ENCODE peak calls at places on chromosome 15, in seven cellular contexts. One of them, this sample, is unnamed.

GRCh38 chr15:85889956-85890619 is 95.4 kb upstream of the KLHL25 start:
- DNase-seq in activated CD8-positive, alpha-beta T cell treated with anti-CD3 and anti-CD28 coated beads for 36 hours: no peak
- DNase-seq in H1: no peak
- DNase-seq in tibial artery: no peak
- DNase-seq in T47D: no peak
- DNase-seq in NCI-H1048: no peak
- DNase-seq in upper lobe of left lung: no peak
- DNase-seq in this sample: no peak

GRCh38 chr15:72474912-72475601 is 927 bp downstream of the ARIH1 start:
- DNase-seq in activated CD8-positive, alpha-beta T cell treated with anti-CD3 and anti-CD28 coated beads for 36 hours: peak; percentile 88
- DNase-seq in H1: peak; percentile 21
- DNase-seq in tibial artery: peak; percentile 88
- DNase-seq in T47D: peak; percentile 22
- DNase-seq in NCI-H1048: peak; percentile 14
- DNase-seq in upper lobe of left lung: peak; percentile 78
- DNase-seq in this sample: peak; percentile 36

GRCh38 chr15:25790003-25790660 is 73.0 kb downstream of the ATP10A start:
- DNase-seq in activated CD8-positive, alpha-beta T cell treated with anti-CD3 and anti-CD28 coated beads for 36 hours: peak; percentile 80
- DNase-seq in H1: no peak
- DNase-seq in tibial artery: peak; percentile 80
- DNase-seq in T47D: no peak
- DNase-seq in NCI-H1048: no peak
- DNase-seq in upper lobe of left lung: no peak
- DNase-seq in this sample: no peak

GRCh38 chr15:53569756-53570480 is 189.5 kb downstream of the WDR72 start:
- DNase-seq in activated CD8-positive, alpha-beta T cell treated with anti-CD3 and anti-CD28 coated beads for 36 hours: no peak
- DNase-seq in H1: no peak
- DNase-seq in tibial artery: no peak
- DNase-seq in T47D: no peak
- DNase-seq in NCI-H1048: no peak
- DNase-seq in upper lobe of left lung: no peak
- DNase-seq in this sample: no peak

GRCh38 chr15:40096094-40096876 is 12.4 kb downstream of the BMF start:
- DNase-seq in activated CD8-positive, alpha-beta T cell treated with anti-CD3 and anti-CD28 coated beads for 36 hours: no peak
- DNase-seq in H1: no peak
- DNase-seq in tibial artery: peak; percentile 13
- DNase-seq in T47D: no peak
- DNase-seq in NCI-H1048: no peak
- DNase-seq in upper lobe of left lung: no peak
- DNase-seq in this sample: no peak

GRCh38 chr15:74627766-74628165 is 12.1 kb downstream of the CLK3 start:
- DNase-seq in activated CD8-positive, alpha-beta T cell treated with anti-CD3 and anti-CD28 coated beads for 36 hours: no peak
- DNase-seq in H1: no peak
- DNase-seq in tibial artery: no peak
- DNase-seq in T47D: no peak
- DNase-seq in NCI-H1048: no peak
- DNase-seq in upper lobe of left lung: no peak
- DNase-seq in this sample: no peak

GRCh38 chr15:101458158-101458895 is 31.2 kb downstream of the PCSK6 start:
- DNase-seq in activated CD8-positive, alpha-beta T cell treated with anti-CD3 and anti-CD28 coated beads for 36 hours: no peak
- DNase-seq in H1: no peak
- DNase-seq in tibial artery: no peak
- DNase-seq in T47D: no peak
- DNase-seq in NCI-H1048: no peak
- DNase-seq in upper lobe of left lung: no peak
- DNase-seq in this sample: no peak

GRCh38 chr15:98787936-98788757 is 139.8 kb downstream of the IGF1R start:
- DNase-seq in activated CD8-positive, alpha-beta T cell treated with anti-CD3 and anti-CD28 coated beads for 36 hours: no peak
- DNase-seq in H1: no peak
- DNase-seq in tibial artery: no peak
- DNase-seq in T47D: no peak
- DNase-seq in NCI-H1048: no peak
- DNase-seq in upper lobe of left lung: peak; percentile 37
- DNase-seq in this sample: no peak

GRCh38 chr15:78766041-78766440 is 45.2 kb downstream of the ADAMTS7 start:
- DNase-seq in activated CD8-positive, alpha-beta T cell treated with anti-CD3 and anti-CD28 coated beads for 36 hours: no peak
- DNase-seq in H1: no peak
- DNase-seq in tibial artery: peak; percentile 59
- DNase-seq in T47D: no peak
- DNase-seq in NCI-H1048: no peak
- DNase-seq in upper lobe of left lung: no peak
- DNase-seq in this sample: no peak

GRCh38 chr15:66854012-66854965 is 152.3 kb downstream of the SMAD6 start:
- DNase-seq in activated CD8-positive, alpha-beta T cell treated with anti-CD3 and anti-CD28 coated beads for 36 hours: no peak
- DNase-seq in H1: no peak
- DNase-seq in tibial artery: no peak
- DNase-seq in T47D: no peak
- DNase-seq in NCI-H1048: no peak
- DNase-seq in upper lobe of left lung: peak; percentile 13
- DNase-seq in this sample: no peak

GRCh38 chr15:41256577-41257038 is 25.5 kb downstream of the CHP1 start:
- DNase-seq in activated CD8-positive, alpha-beta T cell treated with anti-CD3 and anti-CD28 coated beads for 36 hours: no peak
- DNase-seq in H1: no peak
- DNase-seq in tibial artery: no peak
- DNase-seq in T47D: no peak
- DNase-seq in NCI-H1048: no peak
- DNase-seq in upper lobe of left lung: peak; percentile 52
- DNase-seq in this sample: no peak

GRCh38 chr15:48868018-48868417 is 9.9 kb upstream of the EID1 start:
- DNase-seq in activated CD8-positive, alpha-beta T cell treated with anti-CD3 and anti-CD28 coated beads for 36 hours: no peak
- DNase-seq in H1: no peak
- DNase-seq in tibial artery: no peak
- DNase-seq in T47D: no peak
- DNase-seq in NCI-H1048: no peak
- DNase-seq in upper lobe of left lung: no peak
- DNase-seq in this sample: no peak

GRCh38 chr15:92663250-92663951 is 7.8 kb upstream of the FAM174B start:
- DNase-seq in activated CD8-positive, alpha-beta T cell treated with anti-CD3 and anti-CD28 coated beads for 36 hours: peak; percentile 40
- DNase-seq in H1: no peak
- DNase-seq in tibial artery: no peak
- DNase-seq in T47D: no peak
- DNase-seq in NCI-H1048: no peak
- DNase-seq in upper lobe of left lung: no peak
- DNase-seq in this sample: no peak

GRCh38 chr15:92049290-92050008 is 195.9 kb downstream of the SLCO3A1 start:
- DNase-seq in activated CD8-positive, alpha-beta T cell treated with anti-CD3 and anti-CD28 coated beads for 36 hours: no peak
- DNase-seq in H1: no peak
- DNase-seq in tibial artery: no peak
- DNase-seq in T47D: no peak
- DNase-seq in NCI-H1048: no peak
- DNase-seq in upper lobe of left lung: no peak
- DNase-seq in this sample: no peak

GRCh38 chr15:48596415-48596814 is 49.1 kb downstream of the FBN1 start:
- DNase-seq in activated CD8-positive, alpha-beta T cell treated with anti-CD3 and anti-CD28 coated beads for 36 hours: no peak
- DNase-seq in H1: no peak
- DNase-seq in tibial artery: no peak
- DNase-seq in T47D: no peak
- DNase-seq in NCI-H1048: no peak
- DNase-seq in upper lobe of left lung: no peak
- DNase-seq in this sample: no peak

GRCh38 chr15:89329329-89330084 is 5.1 kb downstream of the POLG start:
- DNase-seq in activated CD8-positive, alpha-beta T cell treated with anti-CD3 and anti-CD28 coated beads for 36 hours: peak; percentile 66
- DNase-seq in H1: no peak
- DNase-seq in tibial artery: peak; percentile 44
- DNase-seq in T47D: no peak
- DNase-seq in NCI-H1048: no peak
- DNase-seq in upper lobe of left lung: no peak
- DNase-seq in this sample: no peak

GRCh38 chr15:58549013-58549779 is 117.4 kb downstream of the LIPC start:
- DNase-seq in activated CD8-positive, alpha-beta T cell treated with anti-CD3 and anti-CD28 coated beads for 36 hours: no peak
- DNase-seq in H1: no peak
- DNase-seq in tibial artery: no peak
- DNase-seq in T47D: no peak
- DNase-seq in NCI-H1048: no peak
- DNase-seq in upper lobe of left lung: no peak
- DNase-seq in this sample: no peak

GRCh38 chr15:41564286-41564959 is 5.4 kb downstream of the TYRO3 start:
- DNase-seq in activated CD8-positive, alpha-beta T cell treated with anti-CD3 and anti-CD28 coated beads for 36 hours: no peak
- DNase-seq in H1: no peak
- DNase-seq in tibial artery: no peak
- DNase-seq in T47D: no peak
- DNase-seq in NCI-H1048: no peak
- DNase-seq in upper lobe of left lung: no peak
- DNase-seq in this sample: no peak

GRCh38 chr15:73284073-73284472 is 84.7 kb downstream of the HCN4 start:
- DNase-seq in activated CD8-positive, alpha-beta T cell treated with anti-CD3 and anti-CD28 coated beads for 36 hours: no peak
- DNase-seq in H1: no peak
- DNase-seq in tibial artery: no peak
- DNase-seq in T47D: no peak
- DNase-seq in NCI-H1048: no peak
- DNase-seq in upper lobe of left lung: no peak
- DNase-seq in this sample: no peak

GRCh38 chr15:45126535-45127158 is 3.0 kb downstream of the DUOXA1 start:
- DNase-seq in activated CD8-positive, alpha-beta T cell treated with anti-CD3 and anti-CD28 coated beads for 36 hours: peak; percentile 53
- DNase-seq in H1: no peak
- DNase-seq in tibial artery: no peak
- DNase-seq in T47D: no peak
- DNase-seq in NCI-H1048: no peak
- DNase-seq in upper lobe of left lung: no peak
- DNase-seq in this sample: no peak

GRCh38 chr15:44066211-44066827 is 128.8 kb downstream of the FRMD5 start:
- DNase-seq in activated CD8-positive, alpha-beta T cell treated with anti-CD3 and anti-CD28 coated beads for 36 hours: peak; percentile 79
- DNase-seq in H1: peak; percentile 23
- DNase-seq in tibial artery: no peak
- DNase-seq in T47D: peak; percentile 22
- DNase-seq in NCI-H1048: peak; percentile 42
- DNase-seq in upper lobe of left lung: peak; percentile 42
- DNase-seq in this sample: no peak